ENCODE peak calls at places on chromosomes 7 and 10, in five cellular contexts. W is Caki2, J is posterior vena cava, X is astrocyte of the spinal cord, V is breast epithelium. T is an unnamed sample.

GRCh38 chr7:88337556-88337955 is 30.9 kb upstream of the STEAP4 start:
- DNase-seq in W (peak), J (no peak), X (peak), V (no peak), T (no peak)

GRCh38 chr10:132448248-132448731 is 51.3 kb downstream of the PWWP2B start:
- DNase-seq in W (peak), J (peak), X (no peak), V (no peak), T (no peak)

GRCh38 chr10:122551450-122551849 is 9.1 kb upstream of the DMBT1 start:
- DNase-seq in W (no peak), J (no peak), X (no peak), V (no peak), T (no peak)

GRCh38 chr10:77416327-77417135 is 221.1 kb downstream of the KCNMA1 start:
- DNase-seq in W (peak), J (no peak), X (peak), V (no peak), T (no peak)

GRCh38 chr7:127396184-127396583 is 3.7 kb upstream of the ZNF800 start:
- DNase-seq in W (peak), J (peak), X (no peak), V (no peak), T (no peak)

GRCh38 chr7:75842836-75843446 is 29.3 kb upstream of the CCL24 start:
- DNase-seq in W (no peak), J (no peak), X (peak), V (no peak), T (no peak)

GRCh38 chr10:1903982-1904381 is 166.7 kb upstream of the ADARB2 start:
- DNase-seq in W (no peak), J (no peak), X (no peak), V (no peak), T (no peak)

GRCh38 chr10:126690534-126690933 is 20.0 kb upstream of the C10orf90 start:
- DNase-seq in W (no peak), J (no peak), X (no peak), V (no peak), T (no peak)

GRCh38 chr10:64528294-64529002 is 1007.2 kb downstream of the REEP3 start:
- DNase-seq in W (no peak), J (no peak), X (no peak), V (no peak), T (no peak)

GRCh38 chr7:90595341-90595800 is 750 bp upstream of the CDK14 start:
- DNase-seq in W (peak), J (no peak), X (peak), V (no peak), T (no peak)

GRCh38 chr7:84675633-84676034 is 481.0 kb upstream of the SEMA3A start:
- DNase-seq in W (peak), J (no peak), X (no peak), V (no peak), T (no peak)